ENCODE peak calls at places on chromosomes 7 and 10, in ten cellular contexts. S is endodermal cell; F is Peyer's patch; X is HCT116; C is NT2/D1; E is neuronal stem cell; W is GM23248; V is upper lobe of right lung; R is CD4-positive, alpha-beta T cell; N is spleen. B is an unnamed sample. For H3K27me3, the result is how much of the 10 kb centered on the place peaks cover.

GRCh38 chr7:130960208-130960988 is 226.4 kb upstream of the KLF14 start:
- DNase-seq in E (no peak), N (no peak), W (peak), C (no peak), R (no peak), V (no peak), S (no peak), F (peak), X (peak), B (no peak)

GRCh38 chr10:118980135-118980865 is 49.2 kb upstream of the NANOS1 start:
- DNase-seq in N (no peak), V (no peak), C (no peak), E (no peak), R (no peak), F (no peak), X (no peak), W (no peak), S (peak), B (no peak)

GRCh38 chr10:28217848-28218247 is 85.0 kb downstream of the MPP7 start:
- DNase-seq in W (peak), N (no peak), X (peak), S (no peak), C (no peak), E (no peak), R (no peak), V (no peak), F (no peak), B (no peak)

GRCh38 chr7:17682586-17682985 is 257.7 kb downstream of the SNX13 start:
- DNase-seq in R (no peak), F (no peak), S (no peak), V (no peak), W (peak), C (no peak), X (no peak), E (no peak), N (no peak), B (no peak)

GRCh38 chr7:92751902-92752901 is 84.2 kb downstream of the CDK6 start:
- DNase-seq in E (no peak), N (no peak), W (peak), S (no peak), R (no peak), F (no peak), X (peak), C (no peak), V (no peak), B (no peak)

GRCh38 chr7:47170516-47170915 is 411.4 kb downstream of the TNS3 start:
- DNase-seq in C (no peak), R (no peak), W (peak), S (no peak), F (no peak), V (no peak), E (no peak), X (no peak), N (no peak), B (no peak)

GRCh38 chr7:16758634-16759602 is 5.4 kb downstream of the TSPAN13 start:
- DNase-seq in N (no peak), W (no peak), X (no peak), F (peak), V (no peak), R (no peak), S (no peak), E (no peak), C (no peak), B (no peak)

GRCh38 chr7:9029671-9030070 is 596.3 kb downstream of the NXPH1 start:
- DNase-seq in F (no peak), V (no peak), S (no peak), E (no peak), X (no peak), N (no peak), C (no peak), W (no peak), R (no peak), B (no peak)

GRCh38 chr7:104883248-104883717 is 130.7 kb upstream of the KMT2E start:
- DNase-seq in X (no peak), N (no peak), V (no peak), E (no peak), C (no peak), W (peak), S (no peak), R (no peak), F (no peak), B (no peak)

GRCh38 chr7:22093936-22094335 is 148.2 kb upstream of the CDCA7L start:
- DNase-seq in W (no peak), N (no peak), S (no peak), R (no peak), V (no peak), X (no peak), E (no peak), F (no peak), C (no peak), B (no peak)

GRCh38 chr7:128154519-128154918 is 86.6 kb upstream of the LEP start:
- DNase-seq in R (no peak), V (no peak), W (no peak), X (no peak), C (no peak), F (no peak), E (no peak), S (peak), N (no peak), B (no peak)

GRCh38 chr10:74969530-74969929 is 141.9 kb upstream of the SAMD8 start:
- DNase-seq in F (no peak), X (no peak), V (no peak), N (no peak), R (no peak), W (no peak), E (no peak), S (no peak), C (no peak), B (no peak)

GRCh38 chr10:16597656-16598055 is 76.0 kb upstream of the C1QL3 start:
- DNase-seq in F (no peak), X (no peak), V (no peak), W (peak), E (no peak), S (no peak), C (peak), N (no peak), R (no peak), B (no peak)

GRCh38 chr10:80356563-80356999 is at the start of the genes DYDC1 and DYDC2:
- DNase-seq in W (peak), C (peak), X (no peak), V (peak), R (peak), F (no peak), N (peak), S (peak), E (peak), B (peak)

GRCh38 chr10:3902809-3903410 is 117.9 kb upstream of the KLF6 start:
- DNase-seq in C (no peak), E (no peak), R (no peak), X (no peak), F (no peak), S (no peak), W (peak), N (no peak), V (no peak), B (no peak)

GRCh38 chr7:116211006-116211912 is 920 bp downstream of the TES start:
- DNase-seq in X (peak), W (peak), F (peak), V (peak), R (peak), C (peak), S (peak), N (peak), E (peak), B (peak)

GRCh38 chr7:34491899-34492298 is 166.1 kb upstream of the NPSR1 start:
- DNase-seq in C (no peak), X (no peak), F (no peak), N (no peak), V (no peak), W (no peak), E (no peak), R (no peak), S (no peak), B (no peak)

GRCh38 chr10:51857326-51857725 is 157.9 kb upstream of the CSTF2T start:
- DNase-seq in N (no peak), V (no peak), F (no peak), E (no peak), X (no peak), R (no peak), C (no peak), W (no peak), S (no peak), B (no peak)

GRCh38 chr7:128032605-128033235 is 1.5 kb upstream of the LRRC4 start:
- DNase-seq in F (no peak), R (no peak), W (peak), N (peak), V (peak), X (no peak), C (no peak), S (peak), E (peak), B (no peak)

GRCh38 chr7:3495530-3495929 is 194.5 kb downstream of the SDK1 start:
- DNase-seq in S (no peak), C (no peak), E (no peak), R (no peak), W (no peak), V (no peak), F (no peak), X (no peak), N (no peak), B (no peak)

GRCh38 chr10:13648425-13648824 is 61.7 kb downstream of the PRPF18 start:
- DNase-seq in S (no peak), F (no peak), E (no peak), W (no peak), N (no peak), X (no peak), V (no peak), R (no peak), C (no peak), B (no peak)

DNA sequence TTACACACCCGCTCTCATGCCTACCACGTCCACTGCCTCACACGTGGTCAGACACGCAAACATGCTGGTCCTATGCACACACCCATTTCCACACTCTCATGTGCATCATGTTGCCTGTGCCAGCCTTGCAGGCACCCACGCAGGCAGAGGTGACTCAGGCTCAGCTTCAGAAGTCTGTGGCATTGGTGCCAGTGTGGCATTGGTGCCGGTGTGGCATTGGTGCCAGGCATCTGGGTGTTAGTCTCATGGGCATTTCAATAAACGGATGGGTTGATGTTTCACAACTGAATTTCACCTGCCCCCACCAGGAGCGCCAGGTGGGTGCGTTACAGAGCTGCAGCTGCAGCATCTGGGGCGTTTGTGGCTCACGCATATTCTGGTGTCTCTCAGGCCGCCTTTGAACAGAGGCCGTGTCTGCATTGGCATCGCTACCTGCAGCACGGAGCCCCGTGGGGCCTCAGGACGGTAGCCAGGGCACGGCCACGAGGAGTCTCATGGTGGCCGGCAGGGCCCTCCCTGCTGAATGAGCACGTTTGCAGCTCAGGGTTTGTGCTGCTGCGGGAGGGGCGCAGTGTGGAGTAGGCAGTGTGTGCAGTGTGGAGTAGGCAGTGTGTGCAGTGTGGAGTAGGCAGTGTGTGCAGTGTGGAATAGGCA is 24.7 kb downstream of the KNDC1 start:
- DNase-seq in X (no peak), S (no peak), W (no peak), N (no peak), V (no peak), C (no peak), E (no peak), R (no peak), F (no peak), B (no peak)
- H3K27me3 ChIP-seq in X (under half), S (under half), W (under half), N (under half), V (under half), C (under half), E (under half), R (under half), F (under half), B (under half)

DNA sequence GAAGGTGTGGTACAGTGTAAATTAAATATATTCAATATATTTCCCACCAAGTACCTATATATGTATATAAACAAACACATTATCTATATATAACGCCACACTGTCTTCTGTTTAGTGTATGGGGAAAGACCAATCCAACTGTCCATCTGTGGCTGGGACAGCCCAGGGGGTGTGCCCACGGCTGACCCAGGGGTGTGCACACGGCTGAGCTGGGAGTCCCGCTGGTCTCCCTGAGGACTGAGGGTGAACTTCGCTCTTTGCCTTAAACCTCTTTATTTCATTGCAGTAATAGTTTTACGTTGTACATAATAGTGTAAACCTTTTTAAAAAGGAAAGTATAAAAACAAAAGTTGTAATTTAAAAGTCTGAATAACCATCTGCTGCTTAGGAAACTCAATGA is 6.3 kb downstream of the EN2 start:
- DNase-seq in W (no peak), N (peak), X (no peak), E (no peak), R (no peak), V (no peak), S (no peak), C (no peak), F (no peak), B (no peak)
- H3K27me3 ChIP-seq in W (half or more), N (half or more), X (under half), E (half or more), R (half or more), V (half or more), S (half or more), C (half or more), F (half or more), B (half or more)

DNA sequence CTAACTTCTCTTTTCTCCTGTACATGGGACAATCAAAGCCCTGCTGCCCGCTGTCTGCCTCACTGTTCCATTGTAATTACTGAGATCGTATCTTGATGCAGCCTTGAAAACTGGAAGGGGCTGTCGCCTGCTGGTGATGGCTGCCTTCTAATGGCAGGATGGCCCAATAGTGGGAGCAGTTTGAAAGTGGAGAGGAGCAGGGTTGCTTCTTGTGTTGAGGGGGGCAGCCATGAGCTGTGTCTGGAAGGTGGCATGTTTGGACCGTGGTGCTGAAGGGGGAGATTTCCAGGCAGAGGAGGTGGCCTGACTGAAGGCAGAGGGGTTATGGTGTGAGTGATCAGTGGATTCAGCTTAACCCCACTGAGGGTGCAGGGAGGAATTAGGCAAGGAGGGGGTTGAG is 8.1 kb downstream of the WDFY4 start:
- DNase-seq in W (no peak), S (no peak), V (no peak), F (no peak), E (no peak), N (no peak), R (no peak), X (no peak), C (no peak), B (no peak)
- H3K27me3 ChIP-seq in W (under half), S (under half), V (under half), F (under half), E (under half), N (under half), R (under half), X (under half), C (under half), B (under half)

GRCh38 chr10:6065845-6066244 is 3.7 kb upstream of the IL2RA start:
- DNase-seq in R (no peak), S (peak), N (no peak), W (no peak), C (no peak), V (no peak), X (no peak), E (no peak), F (peak), B (no peak)

GRCh38 chr10:6067457-6067856 is 5.3 kb upstream of the IL2RA start:
- DNase-seq in N (no peak), X (no peak), E (no peak), W (no peak), R (no peak), F (peak), S (no peak), C (no peak), V (no peak), B (no peak)

GRCh38 chr10:6069101-6069931 is 7.1 kb upstream of the IL2RA start:
- DNase-seq in C (no peak), R (no peak), S (no peak), N (no peak), E (no peak), F (peak), W (no peak), X (no peak), V (no peak), B (no peak)

GRCh38 chr10:6068422-6068821 is 6.3 kb upstream of the IL2RA start:
- DNase-seq in F (peak), V (no peak), C (no peak), R (peak), W (no peak), E (no peak), S (no peak), X (no peak), N (peak), B (no peak)

GRCh38 chr10:6068006-6068405 is 5.8 kb upstream of the IL2RA start:
- DNase-seq in S (no peak), E (no peak), W (no peak), X (no peak), R (no peak), V (no peak), N (no peak), F (peak), C (no peak), B (no peak)
- H3K27me3 ChIP-seq in S (under half), E (under half), W (under half), X (under half), R (under half), V (under half), N (under half), F (under half), C (under half), B (under half)

GRCh38 chr7:142018154-142018553 is 22.5 kb downstream of the MGAM start:
- DNase-seq in V (no peak), W (no peak), X (no peak), F (no peak), N (no peak), S (peak), C (no peak), R (no peak), E (no peak), B (no peak)
- H3K27me3 ChIP-seq in V (under half), W (under half), X (under half), F (under half), N (under half), S (under half), C (under half), R (under half), E (under half), B (under half)

DNA sequence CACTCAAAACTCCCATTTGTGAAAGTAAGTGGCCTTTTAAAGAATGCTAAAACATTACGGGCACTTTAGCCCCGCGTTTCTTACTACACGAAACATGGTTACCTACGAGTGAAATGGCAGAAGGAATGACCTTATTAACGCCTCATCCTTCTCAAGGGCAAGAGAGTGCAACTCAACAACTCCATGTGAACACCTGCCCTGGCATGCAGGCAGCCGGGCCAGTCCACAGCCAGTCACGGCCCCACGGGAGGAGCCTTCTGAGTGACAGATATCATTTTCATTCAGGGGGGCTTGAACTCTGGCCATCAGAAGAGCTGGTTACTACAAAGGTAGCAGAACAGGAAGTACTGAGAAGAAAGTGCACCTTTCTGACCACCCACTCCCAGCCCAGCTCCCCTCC is 236.1 kb downstream of the PTPRN2 start:
- DNase-seq in N (peak), V (no peak), X (no peak), R (no peak), C (no peak), E (no peak), W (no peak), S (peak), F (no peak), B (no peak)
- H3K27me3 ChIP-seq in N (under half), V (under half), X (under half), R (under half), C (under half), E (under half), W (under half), S (under half), F (under half), B (under half)

GRCh38 chr10:69574571-69574978 is 1.4 kb upstream of the NEUROG3 start:
- DNase-seq in R (no peak), C (no peak), F (no peak), N (no peak), E (no peak), X (no peak), V (no peak), S (peak), W (no peak), B (no peak)

GRCh38 chr10:69577268-69578232 is 4.3 kb upstream of the NEUROG3 start:
- DNase-seq in S (peak), N (no peak), F (no peak), X (no peak), R (no peak), W (no peak), E (no peak), V (no peak), C (no peak), B (no peak)

GRCh38 chr10:69575164-69575722 is 2.0 kb upstream of the NEUROG3 start:
- DNase-seq in R (no peak), N (no peak), E (no peak), X (no peak), F (no peak), C (no peak), S (no peak), W (no peak), V (no peak), B (no peak)

GRCh38 chr10:69578508-69578991 is 5.3 kb upstream of the NEUROG3 start:
- DNase-seq in N (no peak), W (no peak), C (no peak), X (no peak), F (no peak), E (no peak), R (no peak), S (peak), V (no peak), B (no peak)

GRCh38 chr10:69576334-69577011 is 3.3 kb upstream of the NEUROG3 start:
- DNase-seq in N (no peak), W (peak), E (no peak), S (peak), F (no peak), X (no peak), C (no peak), R (no peak), V (no peak), B (no peak)
- H3K27me3 ChIP-seq in N (half or more), W (half or more), E (half or more), S (half or more), F (under half), X (under half), C (half or more), R (half or more), V (half or more), B (half or more)

DNA sequence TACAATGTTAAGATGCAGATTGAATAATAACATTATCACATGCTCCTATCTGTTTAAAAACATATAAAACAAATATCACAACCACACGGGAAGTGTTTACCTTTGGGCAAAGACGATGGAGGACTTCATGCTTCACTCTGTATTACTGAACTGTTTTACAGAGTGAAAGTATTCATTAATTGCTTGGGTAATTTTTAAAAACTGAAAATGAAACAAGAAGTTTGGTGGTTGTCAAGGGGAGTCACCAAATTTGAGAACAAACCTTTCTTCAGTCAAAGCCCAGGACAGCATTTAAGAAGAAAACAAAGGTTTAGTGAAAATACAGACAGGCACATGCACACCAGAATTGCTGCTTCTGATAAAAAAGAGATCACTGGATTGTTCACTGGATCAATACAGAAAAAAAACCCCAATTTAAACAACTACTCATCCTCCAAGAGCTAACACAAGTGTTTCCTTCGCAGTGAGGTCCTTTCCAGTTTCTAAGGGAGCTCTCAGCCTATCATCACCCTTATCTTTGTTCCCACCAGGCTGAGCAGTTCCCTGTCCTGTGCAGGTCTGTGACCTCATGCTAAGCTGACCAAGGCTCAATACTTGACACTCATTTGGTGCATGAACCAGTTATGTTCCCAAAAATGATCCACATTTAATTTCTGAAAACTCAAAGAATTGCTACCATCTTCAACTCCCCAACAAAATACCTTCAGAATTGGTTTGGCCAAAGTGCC is 8.8 kb downstream of the PARP12 start:
- DNase-seq in R (no peak), X (no peak), W (no peak), F (no peak), C (no peak), V (no peak), S (no peak), N (no peak), E (no peak), B (no peak)
- H3K27me3 ChIP-seq in R (under half), X (under half), W (under half), F (under half), C (under half), V (under half), S (under half), N (under half), E (under half), B (under half)

B was measured in RWPE2.